ENCODE peak calls at places on chromosomes 5 and 9, in four cellular contexts. One of them, this sample, is unnamed.

GRCh38 chr5:181121675-181122561 is 9.1 kb downstream of the OR2V1 start:
- DNase-seq in RWPE1: no peak
- DNase-seq in nephron progenitor cell: no peak
- DNase-seq in CD8-positive, alpha-beta T cell: no peak
- DNase-seq in this sample: no peak

GRCh38 chr9:124257865-124258764 is at the start of gene NEK6:
- DNase-seq in RWPE1: no peak
- DNase-seq in nephron progenitor cell: peak; percentile 60
- DNase-seq in CD8-positive, alpha-beta T cell: peak; percentile 32
- DNase-seq in this sample: peak; percentile 83

GRCh38 chr5:165130656-165131055 is 1625.2 kb downstream of the MAT2B start:
- DNase-seq in RWPE1: no peak
- DNase-seq in nephron progenitor cell: no peak
- DNase-seq in CD8-positive, alpha-beta T cell: no peak
- DNase-seq in this sample: no peak

GRCh38 chr9:84331119-84331791 is 9.3 kb downstream of the SLC28A3 start:
- DNase-seq in RWPE1: peak; percentile 25
- DNase-seq in nephron progenitor cell: no peak
- DNase-seq in CD8-positive, alpha-beta T cell: no peak
- DNase-seq in this sample: no peak

GRCh38 chr9:98303556-98304125 is 48.2 kb upstream of the TBC1D2 start:
- DNase-seq in RWPE1: no peak
- DNase-seq in nephron progenitor cell: no peak
- DNase-seq in CD8-positive, alpha-beta T cell: no peak
- DNase-seq in this sample: no peak

GRCh38 chr9:70133253-70134208 is 89.9 kb downstream of the MAMDC2 start:
- DNase-seq in RWPE1: no peak
- DNase-seq in nephron progenitor cell: no peak
- DNase-seq in CD8-positive, alpha-beta T cell: no peak
- DNase-seq in this sample: no peak

GRCh38 chr9:84174486-84174885 is 166.1 kb downstream of the SLC28A3 start:
- DNase-seq in RWPE1: no peak
- DNase-seq in nephron progenitor cell: no peak
- DNase-seq in CD8-positive, alpha-beta T cell: no peak
- DNase-seq in this sample: no peak

GRCh38 chr9:93058357-93059096 is at the start of gene SUSD3:
- DNase-seq in RWPE1: peak; percentile 80
- DNase-seq in nephron progenitor cell: peak; percentile 86
- DNase-seq in CD8-positive, alpha-beta T cell: peak; percentile 64
- DNase-seq in this sample: peak; percentile 92

GRCh38 chr9:446074-446699 is 231.5 kb downstream of the DOCK8 start:
- DNase-seq in RWPE1: no peak
- DNase-seq in nephron progenitor cell: no peak
- DNase-seq in CD8-positive, alpha-beta T cell: no peak
- DNase-seq in this sample: no peak

GRCh38 chr9:135502873-135503321 is 2.4 kb downstream of the MRPS2 start:
- DNase-seq in RWPE1: no peak
- DNase-seq in nephron progenitor cell: no peak
- DNase-seq in CD8-positive, alpha-beta T cell: no peak
- DNase-seq in this sample: no peak

GRCh38 chr5:96427823-96428222 is 5.2 kb downstream of the PCSK1 start:
- DNase-seq in RWPE1: peak; percentile 40
- DNase-seq in nephron progenitor cell: peak; percentile 22
- DNase-seq in CD8-positive, alpha-beta T cell: no peak
- DNase-seq in this sample: peak; percentile 58

GRCh38 chr5:35089688-35090314 is 42.1 kb upstream of the AGXT2 start:
- DNase-seq in RWPE1: peak; percentile 53
- DNase-seq in nephron progenitor cell: peak; percentile 52
- DNase-seq in CD8-positive, alpha-beta T cell: peak; percentile 61
- DNase-seq in this sample: peak; percentile 91

GRCh38 chr5:1545798-1546355 is 22.1 kb upstream of the LPCAT1 start:
- DNase-seq in RWPE1: peak; percentile 68
- DNase-seq in nephron progenitor cell: no peak
- DNase-seq in CD8-positive, alpha-beta T cell: no peak
- DNase-seq in this sample: no peak

GRCh38 chr9:137298401-137298982 is 3.6 kb downstream of the NRARP start:
- DNase-seq in RWPE1: no peak
- DNase-seq in nephron progenitor cell: peak; percentile 19
- DNase-seq in CD8-positive, alpha-beta T cell: no peak
- DNase-seq in this sample: peak; percentile 63

GRCh38 chr5:151067632-151068031 is 13.2 kb downstream of the TNIP1 start:
- DNase-seq in RWPE1: no peak
- DNase-seq in nephron progenitor cell: no peak
- DNase-seq in CD8-positive, alpha-beta T cell: no peak
- DNase-seq in this sample: no peak

GRCh38 chr5:33230467-33231078 is 210.2 kb upstream of the TARS1 start:
- DNase-seq in RWPE1: no peak
- DNase-seq in nephron progenitor cell: no peak
- DNase-seq in CD8-positive, alpha-beta T cell: no peak
- DNase-seq in this sample: peak; percentile 50

GRCh38 chr9:135857371-135857786 is 50.0 kb downstream of the CAMSAP1 start:
- DNase-seq in RWPE1: peak; percentile 65
- DNase-seq in nephron progenitor cell: no peak
- DNase-seq in CD8-positive, alpha-beta T cell: no peak
- DNase-seq in this sample: no peak

GRCh38 chr9:130845901-130846381 is 10.9 kb downstream of the ABL1 start:
- DNase-seq in RWPE1: peak; percentile 56
- DNase-seq in nephron progenitor cell: no peak
- DNase-seq in CD8-positive, alpha-beta T cell: no peak
- DNase-seq in this sample: peak; percentile 50

GRCh38 chr5:132221781-132222648 is 5.6 kb downstream of the P4HA2 start:
- DNase-seq in RWPE1: no peak
- DNase-seq in nephron progenitor cell: no peak
- DNase-seq in CD8-positive, alpha-beta T cell: no peak
- DNase-seq in this sample: no peak

GRCh38 chr5:66653380-66653779 is 57.2 kb downstream of the MAST4 start:
- DNase-seq in RWPE1: peak; percentile 26
- DNase-seq in nephron progenitor cell: no peak
- DNase-seq in CD8-positive, alpha-beta T cell: no peak
- DNase-seq in this sample: no peak

DNA sequence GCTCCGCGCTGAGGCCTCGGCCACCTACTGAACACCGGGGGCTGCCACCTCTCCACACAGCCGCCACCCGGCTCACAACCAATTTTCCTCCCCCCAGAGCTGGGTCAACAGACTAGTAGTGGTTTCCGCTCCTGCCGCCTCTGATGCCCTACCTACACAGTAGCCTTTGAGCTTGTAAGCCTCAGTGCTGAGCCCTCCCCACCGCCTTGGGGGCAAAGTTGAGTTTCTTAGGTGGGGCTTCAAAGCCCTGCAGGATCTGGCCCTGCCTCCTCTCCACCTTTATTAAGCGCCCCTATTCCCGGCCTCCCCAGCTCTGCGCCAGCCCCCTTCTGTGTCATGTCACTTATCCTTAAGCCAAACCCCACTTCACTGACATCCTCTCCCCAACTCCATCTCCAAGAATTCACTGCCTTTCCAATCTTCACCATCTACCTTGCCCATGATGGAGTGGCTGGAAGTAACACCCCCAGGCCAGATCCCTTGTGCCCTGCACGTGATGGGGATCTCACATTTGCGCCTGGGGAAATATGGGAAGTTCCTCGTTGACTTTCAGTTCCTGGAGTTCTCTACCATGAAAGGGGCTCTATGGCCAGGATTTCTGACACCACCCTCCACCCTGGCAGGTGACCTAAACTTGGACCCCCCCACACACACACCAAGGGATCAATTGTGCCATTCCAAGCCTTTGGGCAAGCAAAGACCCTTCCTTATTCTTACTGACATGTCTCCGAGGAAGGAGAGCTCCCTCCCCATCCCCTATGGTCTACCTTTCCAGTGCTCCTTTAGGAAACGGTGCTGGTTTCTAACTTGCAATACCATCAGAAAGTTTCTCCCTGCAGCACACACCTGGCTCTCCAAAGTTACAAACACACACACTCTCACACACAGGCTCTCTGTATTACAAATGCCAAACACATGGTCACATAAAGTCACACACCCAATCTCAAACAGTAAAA is 2.7 kb upstream of the CNTFR start:
- DNase-seq in RWPE1: no peak
- DNase-seq in nephron progenitor cell: no peak
- DNase-seq in CD8-positive, alpha-beta T cell: no peak
- DNase-seq in this sample: no peak
- TF ChIP-seq CTCF in RWPE1: peak; percentile 80
- TF ChIP-seq CTCF in nephron progenitor cell: peak; percentile 2
- TF ChIP-seq CTCF in CD8-positive, alpha-beta T cell: no peak
- TF ChIP-seq CTCF in this sample: peak; percentile 13

GRCh38 chr9:119963258-119963797 is 594.1 kb upstream of the BRINP1 start:
- DNase-seq in RWPE1: no peak
- DNase-seq in nephron progenitor cell: peak; percentile 7
- DNase-seq in CD8-positive, alpha-beta T cell: no peak
- DNase-seq in this sample: peak; percentile 91

GRCh38 chr9:119963798-119964372 is 594.6 kb upstream of the BRINP1 start:
- DNase-seq in RWPE1: peak; percentile 72
- DNase-seq in nephron progenitor cell: peak; percentile 37
- DNase-seq in CD8-positive, alpha-beta T cell: no peak
- DNase-seq in this sample: peak; percentile 94

GRCh38 chr9:119959846-119960545 is 590.8 kb upstream of the BRINP1 start:
- DNase-seq in RWPE1: no peak
- DNase-seq in nephron progenitor cell: no peak
- DNase-seq in CD8-positive, alpha-beta T cell: no peak
- DNase-seq in this sample: no peak

DNA sequence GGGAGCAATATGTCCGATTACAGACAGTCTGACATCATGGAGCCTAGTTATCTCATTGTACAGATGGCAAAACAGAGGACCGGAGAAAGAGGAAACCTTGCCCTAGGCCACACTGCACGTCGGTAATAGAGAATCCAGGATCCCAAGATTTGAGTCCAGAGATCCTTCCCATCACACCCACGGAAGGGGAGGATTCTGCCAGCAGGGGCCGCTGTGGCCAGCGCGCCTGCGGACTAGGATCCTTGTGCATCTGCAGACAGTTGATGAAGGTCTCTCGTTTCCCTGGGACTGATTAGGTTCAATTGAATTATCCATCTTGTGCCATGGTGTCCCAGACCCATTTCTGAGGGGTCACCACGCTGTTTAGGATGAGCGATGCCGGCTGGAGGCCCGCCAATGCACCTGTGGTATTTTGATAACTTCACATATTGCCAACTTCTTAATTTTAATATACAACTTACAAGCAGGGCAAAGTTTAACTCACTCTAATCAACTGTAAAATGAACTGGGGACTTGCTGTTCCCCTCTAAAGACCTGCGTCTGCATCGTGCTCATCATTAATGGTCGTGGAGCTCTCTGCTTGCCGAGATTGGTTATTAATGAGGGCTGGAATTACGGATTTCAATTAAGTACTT is 592.7 kb upstream of the BRINP1 start:
- DNase-seq in RWPE1: peak; percentile 36
- DNase-seq in nephron progenitor cell: peak; percentile 75
- DNase-seq in CD8-positive, alpha-beta T cell: no peak
- DNase-seq in this sample: peak; percentile 94
- TF ChIP-seq CTCF in RWPE1: no peak
- TF ChIP-seq CTCF in nephron progenitor cell: peak; percentile 83
- TF ChIP-seq CTCF in CD8-positive, alpha-beta T cell: no peak
- TF ChIP-seq CTCF in this sample: peak; percentile 97

DNA sequence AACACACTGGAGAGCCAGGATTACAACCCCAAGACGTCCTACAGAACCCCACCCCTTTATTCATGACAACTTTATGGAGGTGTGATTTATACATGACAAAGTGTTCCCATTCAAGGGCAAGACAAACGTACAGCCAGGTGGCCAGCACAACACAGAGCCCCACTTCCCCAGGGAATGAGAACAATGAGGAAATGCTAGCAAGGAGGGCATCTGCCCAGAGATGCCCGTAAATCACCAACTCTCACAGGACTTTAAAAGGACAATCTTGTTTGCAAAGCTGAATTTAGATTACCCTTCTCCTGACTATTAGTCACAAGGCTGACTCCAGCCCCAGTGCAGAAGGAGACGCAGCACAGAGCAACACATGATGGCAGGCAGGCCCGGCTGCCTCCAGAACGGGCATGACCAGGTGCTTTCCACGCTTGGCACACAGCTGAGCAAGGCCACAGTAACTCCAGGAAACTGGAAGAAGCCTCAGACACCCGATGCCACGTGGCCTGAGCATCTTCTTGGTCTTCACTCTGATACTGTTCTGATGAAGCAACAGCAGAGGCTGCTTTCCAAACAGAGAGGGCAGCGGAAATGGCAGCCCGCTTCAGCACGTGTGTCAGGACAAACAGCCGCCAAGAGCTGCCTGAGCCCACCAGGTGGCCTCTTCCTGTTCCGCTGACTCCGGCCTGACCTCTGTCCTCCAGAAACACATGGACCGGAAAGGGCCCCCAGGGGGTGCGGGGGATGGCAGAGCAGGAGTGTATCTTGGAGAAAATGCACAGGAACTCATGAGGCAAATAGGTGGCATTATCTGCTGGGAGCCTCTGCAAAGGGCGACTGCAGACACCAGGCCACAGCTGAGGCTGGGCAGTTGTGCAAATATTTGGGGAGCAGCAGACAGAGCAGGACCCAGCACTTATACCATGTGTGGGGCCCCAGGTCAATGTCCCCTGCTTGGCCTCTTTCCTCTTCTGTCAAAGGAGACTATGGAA is 51.3 kb downstream of the ROR2 start:
- DNase-seq in RWPE1: no peak
- DNase-seq in nephron progenitor cell: peak; percentile 63
- DNase-seq in CD8-positive, alpha-beta T cell: no peak
- DNase-seq in this sample: peak; percentile 77
- TF ChIP-seq CTCF in RWPE1: no peak
- TF ChIP-seq CTCF in nephron progenitor cell: no peak
- TF ChIP-seq CTCF in CD8-positive, alpha-beta T cell: no peak
- TF ChIP-seq CTCF in this sample: peak; percentile 43

GRCh38 chr9:35561468-35562261 is 43.4 kb upstream of the TESK1 start:
- DNase-seq in RWPE1: no peak
- DNase-seq in nephron progenitor cell: no peak
- DNase-seq in CD8-positive, alpha-beta T cell: no peak
- DNase-seq in this sample: no peak

GRCh38 chr9:35562895-35563746 is 41.9 kb upstream of the TESK1 start:
- DNase-seq in RWPE1: no peak
- DNase-seq in nephron progenitor cell: no peak
- DNase-seq in CD8-positive, alpha-beta T cell: no peak
- DNase-seq in this sample: no peak

GRCh38 chr9:35564658-35565061 is 40.4 kb upstream of the TESK1 start:
- DNase-seq in RWPE1: no peak
- DNase-seq in nephron progenitor cell: no peak
- DNase-seq in CD8-positive, alpha-beta T cell: no peak
- DNase-seq in this sample: no peak

GRCh38 chr9:35566417-35566816 is 38.6 kb upstream of the TESK1 start:
- DNase-seq in RWPE1: no peak
- DNase-seq in nephron progenitor cell: no peak
- DNase-seq in CD8-positive, alpha-beta T cell: no peak
- DNase-seq in this sample: no peak

GRCh38 chr9:35563791-35564197 is 41.3 kb upstream of the TESK1 start:
- DNase-seq in RWPE1: no peak
- DNase-seq in nephron progenitor cell: peak; percentile 57
- DNase-seq in CD8-positive, alpha-beta T cell: no peak
- DNase-seq in this sample: peak; percentile 65
- TF ChIP-seq CTCF in RWPE1: no peak
- TF ChIP-seq CTCF in nephron progenitor cell: no peak
- TF ChIP-seq CTCF in CD8-positive, alpha-beta T cell: no peak
- TF ChIP-seq CTCF in this sample: no peak

DNA sequence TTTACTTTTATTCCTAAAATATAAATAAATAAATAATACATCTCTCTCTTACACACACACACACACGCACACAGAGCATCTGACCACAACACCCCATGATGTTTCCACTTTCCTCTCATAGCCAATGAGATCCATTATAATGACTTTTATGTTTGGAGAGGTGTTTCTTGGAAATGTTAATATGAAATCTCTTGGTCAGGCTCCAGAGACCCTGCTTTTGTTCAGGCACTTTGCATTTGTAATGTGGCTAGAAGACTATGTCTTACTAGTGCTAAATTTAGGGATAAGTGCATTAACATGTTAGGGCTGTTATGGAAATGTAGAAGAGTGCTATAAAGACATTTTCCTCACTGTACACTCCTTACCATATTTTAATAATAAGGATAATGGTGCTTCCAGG is 3.9 kb downstream of the CDH9 start:
- DNase-seq in RWPE1: no peak
- DNase-seq in nephron progenitor cell: no peak
- DNase-seq in CD8-positive, alpha-beta T cell: no peak
- DNase-seq in this sample: no peak
- TF ChIP-seq CTCF in RWPE1: no peak
- TF ChIP-seq CTCF in nephron progenitor cell: no peak
- TF ChIP-seq CTCF in CD8-positive, alpha-beta T cell: no peak
- TF ChIP-seq CTCF in this sample: no peak